ENCODE peak calls at places on chromosomes 3 and 15, in eight cellular contexts. One of them, this sample, is unnamed.

GRCh38 chr3:180085122-180085710 is 48.5 kb upstream of the PEX5L start:
- DNase-seq in activated gamma-delta T cell treated with anti-CD3 and anti-CD28 coated beads, Interleukin-2, amount 50 U/mL, for 16 hours: no peak
- DNase-seq in activated T-cell treated with anti-CD3 and anti-CD28 coated beads, Interleukin-2, amount 50 U/mL, for 1 hour: no peak
- DNase-seq in heart right ventricle: no peak
- DNase-seq in foreskin fibroblast: no peak
- DNase-seq in activated naive CD4-positive, alpha-beta T cell treated with anti-CD3 and anti-CD28 coated beads, Interleukin-2, amount 10 ng/mL, durations not matched to agents 7 days and 5 days: no peak
- DNase-seq in LoVo: no peak
- DNase-seq in fibroblast of lung: no peak
- DNase-seq in this sample: no peak

GRCh38 chr3:147760998-147761397 is 351.8 kb downstream of the ZIC1 start:
- DNase-seq in foreskin fibroblast: no peak
- DNase-seq in fibroblast of lung: no peak
- DNase-seq in heart right ventricle: no peak
- DNase-seq in activated naive CD4-positive, alpha-beta T cell treated with anti-CD3 and anti-CD28 coated beads, Interleukin-2, amount 10 ng/mL, durations not matched to agents 7 days and 5 days: no peak
- DNase-seq in activated T-cell treated with anti-CD3 and anti-CD28 coated beads, Interleukin-2, amount 50 U/mL, for 1 hour: no peak
- DNase-seq in LoVo: no peak
- DNase-seq in activated gamma-delta T cell treated with anti-CD3 and anti-CD28 coated beads, Interleukin-2, amount 50 U/mL, for 16 hours: no peak
- DNase-seq in this sample: no peak

GRCh38 chr3:62502315-62503300 is 129.3 kb upstream of the FEZF2 start:
- DNase-seq in LoVo: no peak
- DNase-seq in activated gamma-delta T cell treated with anti-CD3 and anti-CD28 coated beads, Interleukin-2, amount 50 U/mL, for 16 hours: no peak
- DNase-seq in activated T-cell treated with anti-CD3 and anti-CD28 coated beads, Interleukin-2, amount 50 U/mL, for 1 hour: no peak
- DNase-seq in heart right ventricle: no peak
- DNase-seq in foreskin fibroblast: no peak
- DNase-seq in activated naive CD4-positive, alpha-beta T cell treated with anti-CD3 and anti-CD28 coated beads, Interleukin-2, amount 10 ng/mL, durations not matched to agents 7 days and 5 days: no peak
- DNase-seq in fibroblast of lung: no peak
- DNase-seq in this sample: no peak

GRCh38 chr3:57733790-57734189 is 22.3 kb upstream of the SLMAP start:
- DNase-seq in fibroblast of lung: peak
- DNase-seq in activated gamma-delta T cell treated with anti-CD3 and anti-CD28 coated beads, Interleukin-2, amount 50 U/mL, for 16 hours: no peak
- DNase-seq in activated T-cell treated with anti-CD3 and anti-CD28 coated beads, Interleukin-2, amount 50 U/mL, for 1 hour: no peak
- DNase-seq in activated naive CD4-positive, alpha-beta T cell treated with anti-CD3 and anti-CD28 coated beads, Interleukin-2, amount 10 ng/mL, durations not matched to agents 7 days and 5 days: no peak
- DNase-seq in heart right ventricle: no peak
- DNase-seq in foreskin fibroblast: no peak
- DNase-seq in LoVo: no peak
- DNase-seq in this sample: no peak

GRCh38 chr3:56257826-56258225 is 210.4 kb downstream of the ERC2 start:
- DNase-seq in foreskin fibroblast: no peak
- DNase-seq in LoVo: no peak
- DNase-seq in fibroblast of lung: no peak
- DNase-seq in activated T-cell treated with anti-CD3 and anti-CD28 coated beads, Interleukin-2, amount 50 U/mL, for 1 hour: no peak
- DNase-seq in activated gamma-delta T cell treated with anti-CD3 and anti-CD28 coated beads, Interleukin-2, amount 50 U/mL, for 16 hours: no peak
- DNase-seq in activated naive CD4-positive, alpha-beta T cell treated with anti-CD3 and anti-CD28 coated beads, Interleukin-2, amount 10 ng/mL, durations not matched to agents 7 days and 5 days: no peak
- DNase-seq in heart right ventricle: no peak
- DNase-seq in this sample: no peak

GRCh38 chr3:99640214-99640851 is 1.9 kb downstream of the COL8A1 start:
- DNase-seq in activated gamma-delta T cell treated with anti-CD3 and anti-CD28 coated beads, Interleukin-2, amount 50 U/mL, for 16 hours: no peak
- DNase-seq in activated T-cell treated with anti-CD3 and anti-CD28 coated beads, Interleukin-2, amount 50 U/mL, for 1 hour: no peak
- DNase-seq in LoVo: no peak
- DNase-seq in heart right ventricle: no peak
- DNase-seq in foreskin fibroblast: no peak
- DNase-seq in activated naive CD4-positive, alpha-beta T cell treated with anti-CD3 and anti-CD28 coated beads, Interleukin-2, amount 10 ng/mL, durations not matched to agents 7 days and 5 days: no peak
- DNase-seq in fibroblast of lung: peak
- DNase-seq in this sample: no peak

GRCh38 chr15:80509800-80510199 is 105.6 kb downstream of the ARNT2 start:
- DNase-seq in foreskin fibroblast: no peak
- DNase-seq in heart right ventricle: no peak
- DNase-seq in activated T-cell treated with anti-CD3 and anti-CD28 coated beads, Interleukin-2, amount 50 U/mL, for 1 hour: no peak
- DNase-seq in activated naive CD4-positive, alpha-beta T cell treated with anti-CD3 and anti-CD28 coated beads, Interleukin-2, amount 10 ng/mL, durations not matched to agents 7 days and 5 days: no peak
- DNase-seq in LoVo: no peak
- DNase-seq in fibroblast of lung: no peak
- DNase-seq in activated gamma-delta T cell treated with anti-CD3 and anti-CD28 coated beads, Interleukin-2, amount 50 U/mL, for 16 hours: no peak
- DNase-seq in this sample: no peak

GRCh38 chr15:98308117-98308516 is 340.2 kb upstream of the IGF1R start:
- DNase-seq in activated naive CD4-positive, alpha-beta T cell treated with anti-CD3 and anti-CD28 coated beads, Interleukin-2, amount 10 ng/mL, durations not matched to agents 7 days and 5 days: no peak
- DNase-seq in activated gamma-delta T cell treated with anti-CD3 and anti-CD28 coated beads, Interleukin-2, amount 50 U/mL, for 16 hours: no peak
- DNase-seq in activated T-cell treated with anti-CD3 and anti-CD28 coated beads, Interleukin-2, amount 50 U/mL, for 1 hour: no peak
- DNase-seq in LoVo: no peak
- DNase-seq in heart right ventricle: no peak
- DNase-seq in fibroblast of lung: no peak
- DNase-seq in foreskin fibroblast: no peak
- DNase-seq in this sample: no peak

GRCh38 chr3:49295489-49296058 is 18.5 kb upstream of the C3orf62 start:
- DNase-seq in LoVo: peak
- DNase-seq in foreskin fibroblast: peak
- DNase-seq in heart right ventricle: peak
- DNase-seq in activated gamma-delta T cell treated with anti-CD3 and anti-CD28 coated beads, Interleukin-2, amount 50 U/mL, for 16 hours: no peak
- DNase-seq in activated naive CD4-positive, alpha-beta T cell treated with anti-CD3 and anti-CD28 coated beads, Interleukin-2, amount 10 ng/mL, durations not matched to agents 7 days and 5 days: peak
- DNase-seq in activated T-cell treated with anti-CD3 and anti-CD28 coated beads, Interleukin-2, amount 50 U/mL, for 1 hour: peak
- DNase-seq in fibroblast of lung: peak
- DNase-seq in this sample: no peak

GRCh38 chr3:41200669-41201021 is 1.3 kb downstream of the CTNNB1 start:
- DNase-seq in activated T-cell treated with anti-CD3 and anti-CD28 coated beads, Interleukin-2, amount 50 U/mL, for 1 hour: no peak
- DNase-seq in heart right ventricle: peak
- DNase-seq in foreskin fibroblast: peak
- DNase-seq in fibroblast of lung: peak
- DNase-seq in activated naive CD4-positive, alpha-beta T cell treated with anti-CD3 and anti-CD28 coated beads, Interleukin-2, amount 10 ng/mL, durations not matched to agents 7 days and 5 days: peak
- DNase-seq in activated gamma-delta T cell treated with anti-CD3 and anti-CD28 coated beads, Interleukin-2, amount 50 U/mL, for 16 hours: no peak
- DNase-seq in LoVo: peak
- DNase-seq in this sample: no peak

GRCh38 chr3:65596511-65597224 is 442.1 kb downstream of the MAGI1 start:
- DNase-seq in foreskin fibroblast: no peak
- DNase-seq in activated naive CD4-positive, alpha-beta T cell treated with anti-CD3 and anti-CD28 coated beads, Interleukin-2, amount 10 ng/mL, durations not matched to agents 7 days and 5 days: no peak
- DNase-seq in LoVo: no peak
- DNase-seq in activated gamma-delta T cell treated with anti-CD3 and anti-CD28 coated beads, Interleukin-2, amount 50 U/mL, for 16 hours: no peak
- DNase-seq in activated T-cell treated with anti-CD3 and anti-CD28 coated beads, Interleukin-2, amount 50 U/mL, for 1 hour: no peak
- DNase-seq in fibroblast of lung: no peak
- DNase-seq in heart right ventricle: no peak
- DNase-seq in this sample: no peak

GRCh38 chr3:61626484-61626883 is 65.1 kb downstream of the PTPRG start:
- DNase-seq in foreskin fibroblast: no peak
- DNase-seq in activated gamma-delta T cell treated with anti-CD3 and anti-CD28 coated beads, Interleukin-2, amount 50 U/mL, for 16 hours: no peak
- DNase-seq in activated T-cell treated with anti-CD3 and anti-CD28 coated beads, Interleukin-2, amount 50 U/mL, for 1 hour: no peak
- DNase-seq in LoVo: no peak
- DNase-seq in heart right ventricle: no peak
- DNase-seq in activated naive CD4-positive, alpha-beta T cell treated with anti-CD3 and anti-CD28 coated beads, Interleukin-2, amount 10 ng/mL, durations not matched to agents 7 days and 5 days: no peak
- DNase-seq in fibroblast of lung: no peak
- DNase-seq in this sample: no peak

GRCh38 chr15:48936666-48937065 is 27.1 kb downstream of the SHC4 start:
- DNase-seq in foreskin fibroblast: peak
- DNase-seq in activated gamma-delta T cell treated with anti-CD3 and anti-CD28 coated beads, Interleukin-2, amount 50 U/mL, for 16 hours: no peak
- DNase-seq in LoVo: no peak
- DNase-seq in activated T-cell treated with anti-CD3 and anti-CD28 coated beads, Interleukin-2, amount 50 U/mL, for 1 hour: no peak
- DNase-seq in activated naive CD4-positive, alpha-beta T cell treated with anti-CD3 and anti-CD28 coated beads, Interleukin-2, amount 10 ng/mL, durations not matched to agents 7 days and 5 days: no peak
- DNase-seq in fibroblast of lung: peak
- DNase-seq in heart right ventricle: no peak
- DNase-seq in this sample: no peak

GRCh38 chr3:44198265-44198956 is 43.3 kb upstream of the TOPAZ1 start:
- DNase-seq in foreskin fibroblast: peak
- DNase-seq in LoVo: peak
- DNase-seq in fibroblast of lung: peak
- DNase-seq in activated naive CD4-positive, alpha-beta T cell treated with anti-CD3 and anti-CD28 coated beads, Interleukin-2, amount 10 ng/mL, durations not matched to agents 7 days and 5 days: peak
- DNase-seq in activated gamma-delta T cell treated with anti-CD3 and anti-CD28 coated beads, Interleukin-2, amount 50 U/mL, for 16 hours: peak
- DNase-seq in heart right ventricle: peak
- DNase-seq in activated T-cell treated with anti-CD3 and anti-CD28 coated beads, Interleukin-2, amount 50 U/mL, for 1 hour: peak
- DNase-seq in this sample: peak

GRCh38 chr3:174132421-174133042 is 726.6 kb upstream of the NAALADL2 start:
- DNase-seq in heart right ventricle: no peak
- DNase-seq in activated gamma-delta T cell treated with anti-CD3 and anti-CD28 coated beads, Interleukin-2, amount 50 U/mL, for 16 hours: no peak
- DNase-seq in LoVo: no peak
- DNase-seq in foreskin fibroblast: no peak
- DNase-seq in activated naive CD4-positive, alpha-beta T cell treated with anti-CD3 and anti-CD28 coated beads, Interleukin-2, amount 10 ng/mL, durations not matched to agents 7 days and 5 days: no peak
- DNase-seq in activated T-cell treated with anti-CD3 and anti-CD28 coated beads, Interleukin-2, amount 50 U/mL, for 1 hour: no peak
- DNase-seq in fibroblast of lung: no peak
- DNase-seq in this sample: no peak

GRCh38 chr3:49346797-49347251 is 7.0 kb upstream of the USP4 start:
- DNase-seq in heart right ventricle: no peak
- DNase-seq in LoVo: peak
- DNase-seq in activated naive CD4-positive, alpha-beta T cell treated with anti-CD3 and anti-CD28 coated beads, Interleukin-2, amount 10 ng/mL, durations not matched to agents 7 days and 5 days: no peak
- DNase-seq in activated gamma-delta T cell treated with anti-CD3 and anti-CD28 coated beads, Interleukin-2, amount 50 U/mL, for 16 hours: no peak
- DNase-seq in fibroblast of lung: peak
- DNase-seq in foreskin fibroblast: peak
- DNase-seq in activated T-cell treated with anti-CD3 and anti-CD28 coated beads, Interleukin-2, amount 50 U/mL, for 1 hour: no peak
- DNase-seq in this sample: no peak

GRCh38 chr3:144499346-144499745 is 527.7 kb downstream of the DIPK2A start:
- DNase-seq in activated naive CD4-positive, alpha-beta T cell treated with anti-CD3 and anti-CD28 coated beads, Interleukin-2, amount 10 ng/mL, durations not matched to agents 7 days and 5 days: no peak
- DNase-seq in foreskin fibroblast: peak
- DNase-seq in heart right ventricle: no peak
- DNase-seq in fibroblast of lung: no peak
- DNase-seq in LoVo: no peak
- DNase-seq in activated T-cell treated with anti-CD3 and anti-CD28 coated beads, Interleukin-2, amount 50 U/mL, for 1 hour: no peak
- DNase-seq in activated gamma-delta T cell treated with anti-CD3 and anti-CD28 coated beads, Interleukin-2, amount 50 U/mL, for 16 hours: no peak
- DNase-seq in this sample: no peak

GRCh38 chr15:37765809-37766208 is 168.6 kb upstream of the TMCO5A start:
- DNase-seq in activated gamma-delta T cell treated with anti-CD3 and anti-CD28 coated beads, Interleukin-2, amount 50 U/mL, for 16 hours: no peak
- DNase-seq in fibroblast of lung: peak
- DNase-seq in heart right ventricle: no peak
- DNase-seq in activated T-cell treated with anti-CD3 and anti-CD28 coated beads, Interleukin-2, amount 50 U/mL, for 1 hour: no peak
- DNase-seq in foreskin fibroblast: no peak
- DNase-seq in activated naive CD4-positive, alpha-beta T cell treated with anti-CD3 and anti-CD28 coated beads, Interleukin-2, amount 10 ng/mL, durations not matched to agents 7 days and 5 days: no peak
- DNase-seq in LoVo: no peak
- DNase-seq in this sample: no peak

GRCh38 chr3:185677146-185677829 is 91.2 kb downstream of the SENP2 start:
- DNase-seq in activated gamma-delta T cell treated with anti-CD3 and anti-CD28 coated beads, Interleukin-2, amount 50 U/mL, for 16 hours: no peak
- DNase-seq in activated naive CD4-positive, alpha-beta T cell treated with anti-CD3 and anti-CD28 coated beads, Interleukin-2, amount 10 ng/mL, durations not matched to agents 7 days and 5 days: no peak
- DNase-seq in fibroblast of lung: peak
- DNase-seq in LoVo: peak
- DNase-seq in foreskin fibroblast: peak
- DNase-seq in heart right ventricle: no peak
- DNase-seq in activated T-cell treated with anti-CD3 and anti-CD28 coated beads, Interleukin-2, amount 50 U/mL, for 1 hour: no peak
- DNase-seq in this sample: no peak

GRCh38 chr3:45612138-45612537 is 17.6 kb downstream of the LIMD1 start:
- DNase-seq in activated naive CD4-positive, alpha-beta T cell treated with anti-CD3 and anti-CD28 coated beads, Interleukin-2, amount 10 ng/mL, durations not matched to agents 7 days and 5 days: no peak
- DNase-seq in activated T-cell treated with anti-CD3 and anti-CD28 coated beads, Interleukin-2, amount 50 U/mL, for 1 hour: no peak
- DNase-seq in heart right ventricle: no peak
- DNase-seq in foreskin fibroblast: no peak
- DNase-seq in activated gamma-delta T cell treated with anti-CD3 and anti-CD28 coated beads, Interleukin-2, amount 50 U/mL, for 16 hours: no peak
- DNase-seq in fibroblast of lung: no peak
- DNase-seq in LoVo: no peak
- DNase-seq in this sample: no peak

GRCh38 chr15:64009798-64010241 is 36.5 kb downstream of the DAPK2 start:
- DNase-seq in activated gamma-delta T cell treated with anti-CD3 and anti-CD28 coated beads, Interleukin-2, amount 50 U/mL, for 16 hours: peak
- DNase-seq in activated T-cell treated with anti-CD3 and anti-CD28 coated beads, Interleukin-2, amount 50 U/mL, for 1 hour: peak
- DNase-seq in fibroblast of lung: peak
- DNase-seq in activated naive CD4-positive, alpha-beta T cell treated with anti-CD3 and anti-CD28 coated beads, Interleukin-2, amount 10 ng/mL, durations not matched to agents 7 days and 5 days: peak
- DNase-seq in heart right ventricle: no peak
- DNase-seq in LoVo: peak
- DNase-seq in foreskin fibroblast: peak
- DNase-seq in this sample: no peak

GRCh38 chr3:181716916-181717315 is 5.2 kb downstream of the SOX2 start:
- DNase-seq in LoVo: no peak
- DNase-seq in heart right ventricle: no peak
- DNase-seq in activated naive CD4-positive, alpha-beta T cell treated with anti-CD3 and anti-CD28 coated beads, Interleukin-2, amount 10 ng/mL, durations not matched to agents 7 days and 5 days: no peak
- DNase-seq in activated gamma-delta T cell treated with anti-CD3 and anti-CD28 coated beads, Interleukin-2, amount 50 U/mL, for 16 hours: no peak
- DNase-seq in foreskin fibroblast: no peak
- DNase-seq in fibroblast of lung: peak
- DNase-seq in activated T-cell treated with anti-CD3 and anti-CD28 coated beads, Interleukin-2, amount 50 U/mL, for 1 hour: no peak
- DNase-seq in this sample: no peak

GRCh38 chr15:22888120-22888859 is 49.8 kb downstream of the NIPA2 start:
- DNase-seq in activated T-cell treated with anti-CD3 and anti-CD28 coated beads, Interleukin-2, amount 50 U/mL, for 1 hour: no peak
- DNase-seq in heart right ventricle: no peak
- DNase-seq in activated gamma-delta T cell treated with anti-CD3 and anti-CD28 coated beads, Interleukin-2, amount 50 U/mL, for 16 hours: no peak
- DNase-seq in fibroblast of lung: peak
- DNase-seq in foreskin fibroblast: peak
- DNase-seq in LoVo: no peak
- DNase-seq in activated naive CD4-positive, alpha-beta T cell treated with anti-CD3 and anti-CD28 coated beads, Interleukin-2, amount 10 ng/mL, durations not matched to agents 7 days and 5 days: no peak
- DNase-seq in this sample: no peak

GRCh38 chr3:52845157-52845556 is 10.3 kb upstream of the MUSTN1 start:
- DNase-seq in heart right ventricle: peak
- DNase-seq in activated naive CD4-positive, alpha-beta T cell treated with anti-CD3 and anti-CD28 coated beads, Interleukin-2, amount 10 ng/mL, durations not matched to agents 7 days and 5 days: no peak
- DNase-seq in foreskin fibroblast: peak
- DNase-seq in LoVo: no peak
- DNase-seq in activated gamma-delta T cell treated with anti-CD3 and anti-CD28 coated beads, Interleukin-2, amount 50 U/mL, for 16 hours: no peak
- DNase-seq in fibroblast of lung: no peak
- DNase-seq in activated T-cell treated with anti-CD3 and anti-CD28 coated beads, Interleukin-2, amount 50 U/mL, for 1 hour: no peak
- DNase-seq in this sample: peak

GRCh38 chr3:73848173-73848751 is 223.5 kb upstream of the PDZRN3 start:
- DNase-seq in foreskin fibroblast: no peak
- DNase-seq in activated T-cell treated with anti-CD3 and anti-CD28 coated beads, Interleukin-2, amount 50 U/mL, for 1 hour: no peak
- DNase-seq in activated naive CD4-positive, alpha-beta T cell treated with anti-CD3 and anti-CD28 coated beads, Interleukin-2, amount 10 ng/mL, durations not matched to agents 7 days and 5 days: no peak
- DNase-seq in LoVo: peak
- DNase-seq in fibroblast of lung: peak
- DNase-seq in heart right ventricle: no peak
- DNase-seq in activated gamma-delta T cell treated with anti-CD3 and anti-CD28 coated beads, Interleukin-2, amount 50 U/mL, for 16 hours: no peak
- DNase-seq in this sample: no peak

GRCh38 chr3:13013994-13014754 is 59.1 kb downstream of the IQSEC1 start:
- DNase-seq in activated naive CD4-positive, alpha-beta T cell treated with anti-CD3 and anti-CD28 coated beads, Interleukin-2, amount 10 ng/mL, durations not matched to agents 7 days and 5 days: peak
- DNase-seq in activated T-cell treated with anti-CD3 and anti-CD28 coated beads, Interleukin-2, amount 50 U/mL, for 1 hour: peak
- DNase-seq in activated gamma-delta T cell treated with anti-CD3 and anti-CD28 coated beads, Interleukin-2, amount 50 U/mL, for 16 hours: peak
- DNase-seq in heart right ventricle: no peak
- DNase-seq in foreskin fibroblast: no peak
- DNase-seq in fibroblast of lung: no peak
- DNase-seq in LoVo: no peak
- DNase-seq in this sample: no peak

GRCh38 chr3:28743843-28744242 is 395.2 kb upstream of the AZI2 start:
- DNase-seq in heart right ventricle: no peak
- DNase-seq in activated T-cell treated with anti-CD3 and anti-CD28 coated beads, Interleukin-2, amount 50 U/mL, for 1 hour: no peak
- DNase-seq in foreskin fibroblast: no peak
- DNase-seq in fibroblast of lung: no peak
- DNase-seq in activated gamma-delta T cell treated with anti-CD3 and anti-CD28 coated beads, Interleukin-2, amount 50 U/mL, for 16 hours: no peak
- DNase-seq in LoVo: no peak
- DNase-seq in activated naive CD4-positive, alpha-beta T cell treated with anti-CD3 and anti-CD28 coated beads, Interleukin-2, amount 10 ng/mL, durations not matched to agents 7 days and 5 days: no peak
- DNase-seq in this sample: no peak

GRCh38 chr15:86590461-86590860 is 510.8 kb downstream of the AGBL1 start:
- DNase-seq in activated naive CD4-positive, alpha-beta T cell treated with anti-CD3 and anti-CD28 coated beads, Interleukin-2, amount 10 ng/mL, durations not matched to agents 7 days and 5 days: no peak
- DNase-seq in fibroblast of lung: no peak
- DNase-seq in LoVo: no peak
- DNase-seq in activated gamma-delta T cell treated with anti-CD3 and anti-CD28 coated beads, Interleukin-2, amount 50 U/mL, for 16 hours: no peak
- DNase-seq in heart right ventricle: no peak
- DNase-seq in activated T-cell treated with anti-CD3 and anti-CD28 coated beads, Interleukin-2, amount 50 U/mL, for 1 hour: no peak
- DNase-seq in foreskin fibroblast: no peak
- DNase-seq in this sample: no peak

GRCh38 chr3:45477838-45478237 is 89.5 kb downstream of the LARS2 start:
- DNase-seq in LoVo: no peak
- DNase-seq in activated T-cell treated with anti-CD3 and anti-CD28 coated beads, Interleukin-2, amount 50 U/mL, for 1 hour: no peak
- DNase-seq in fibroblast of lung: no peak
- DNase-seq in activated naive CD4-positive, alpha-beta T cell treated with anti-CD3 and anti-CD28 coated beads, Interleukin-2, amount 10 ng/mL, durations not matched to agents 7 days and 5 days: no peak
- DNase-seq in heart right ventricle: no peak
- DNase-seq in foreskin fibroblast: no peak
- DNase-seq in activated gamma-delta T cell treated with anti-CD3 and anti-CD28 coated beads, Interleukin-2, amount 50 U/mL, for 16 hours: no peak
- DNase-seq in this sample: no peak

GRCh38 chr15:61661791-61662190 is 398.5 kb downstream of the VPS13C start:
- DNase-seq in fibroblast of lung: peak
- DNase-seq in LoVo: no peak
- DNase-seq in heart right ventricle: no peak
- DNase-seq in activated gamma-delta T cell treated with anti-CD3 and anti-CD28 coated beads, Interleukin-2, amount 50 U/mL, for 16 hours: no peak
- DNase-seq in activated naive CD4-positive, alpha-beta T cell treated with anti-CD3 and anti-CD28 coated beads, Interleukin-2, amount 10 ng/mL, durations not matched to agents 7 days and 5 days: no peak
- DNase-seq in foreskin fibroblast: no peak
- DNase-seq in activated T-cell treated with anti-CD3 and anti-CD28 coated beads, Interleukin-2, amount 50 U/mL, for 1 hour: no peak
- DNase-seq in this sample: no peak

GRCh38 chr3:55164876-55165275 is 237.0 kb upstream of the LRTM1 start:
- DNase-seq in activated naive CD4-positive, alpha-beta T cell treated with anti-CD3 and anti-CD28 coated beads, Interleukin-2, amount 10 ng/mL, durations not matched to agents 7 days and 5 days: no peak
- DNase-seq in heart right ventricle: no peak
- DNase-seq in activated T-cell treated with anti-CD3 and anti-CD28 coated beads, Interleukin-2, amount 50 U/mL, for 1 hour: no peak
- DNase-seq in foreskin fibroblast: peak
- DNase-seq in LoVo: no peak
- DNase-seq in activated gamma-delta T cell treated with anti-CD3 and anti-CD28 coated beads, Interleukin-2, amount 50 U/mL, for 16 hours: no peak
- DNase-seq in fibroblast of lung: peak
- DNase-seq in this sample: no peak

GRCh38 chr3:34132069-34132677 is 333.7 kb downstream of the PDCD6IP start:
- DNase-seq in activated T-cell treated with anti-CD3 and anti-CD28 coated beads, Interleukin-2, amount 50 U/mL, for 1 hour: no peak
- DNase-seq in fibroblast of lung: no peak
- DNase-seq in activated naive CD4-positive, alpha-beta T cell treated with anti-CD3 and anti-CD28 coated beads, Interleukin-2, amount 10 ng/mL, durations not matched to agents 7 days and 5 days: no peak
- DNase-seq in foreskin fibroblast: no peak
- DNase-seq in heart right ventricle: no peak
- DNase-seq in LoVo: no peak
- DNase-seq in activated gamma-delta T cell treated with anti-CD3 and anti-CD28 coated beads, Interleukin-2, amount 50 U/mL, for 16 hours: no peak
- DNase-seq in this sample: no peak

GRCh38 chr3:119794971-119795612 is 13.2 kb downstream of the NR1I2 start:
- DNase-seq in heart right ventricle: no peak
- DNase-seq in foreskin fibroblast: peak
- DNase-seq in activated T-cell treated with anti-CD3 and anti-CD28 coated beads, Interleukin-2, amount 50 U/mL, for 1 hour: no peak
- DNase-seq in activated gamma-delta T cell treated with anti-CD3 and anti-CD28 coated beads, Interleukin-2, amount 50 U/mL, for 16 hours: no peak
- DNase-seq in LoVo: peak
- DNase-seq in activated naive CD4-positive, alpha-beta T cell treated with anti-CD3 and anti-CD28 coated beads, Interleukin-2, amount 10 ng/mL, durations not matched to agents 7 days and 5 days: no peak
- DNase-seq in fibroblast of lung: peak
- DNase-seq in this sample: no peak